ENCODE peak calls at places on chromosomes 2 and 18, in nine cellular contexts. One of them, this sample, is unnamed.

GRCh38 chr2:153873062-153874048 is 1.6 kb downstream of the GALNT13 start:
- DNase-seq in psoas muscle: no peak
- DNase-seq in upper lobe of right lung: peak; percentile 51
- DNase-seq in mucosa of descending colon: peak; percentile 29
- DNase-seq in mammary epithelial cell: no peak
- DNase-seq in endothelial cell of umbilical vein: no peak
- DNase-seq in left lung: peak; percentile 42
- DNase-seq in BE2C: peak; percentile 6
- DNase-seq in cardiac muscle cell: no peak
- DNase-seq in this sample: no peak

GRCh38 chr2:69535739-69536374 is 98.6 kb upstream of the NFU1 start:
- DNase-seq in psoas muscle: no peak
- DNase-seq in upper lobe of right lung: no peak
- DNase-seq in mucosa of descending colon: no peak
- DNase-seq in mammary epithelial cell: no peak
- DNase-seq in endothelial cell of umbilical vein: no peak
- DNase-seq in left lung: no peak
- DNase-seq in BE2C: no peak
- DNase-seq in cardiac muscle cell: no peak
- DNase-seq in this sample: no peak

GRCh38 chr18:29060349-29060748 is 883.4 kb upstream of the CDH2 start:
- DNase-seq in psoas muscle: no peak
- DNase-seq in upper lobe of right lung: no peak
- DNase-seq in mucosa of descending colon: no peak
- DNase-seq in mammary epithelial cell: no peak
- DNase-seq in endothelial cell of umbilical vein: no peak
- DNase-seq in left lung: no peak
- DNase-seq in BE2C: no peak
- DNase-seq in cardiac muscle cell: no peak
- DNase-seq in this sample: no peak

GRCh38 chr2:97678217-97678762 is 8.8 kb downstream of the C2orf92 start:
- DNase-seq in psoas muscle: no peak
- DNase-seq in upper lobe of right lung: no peak
- DNase-seq in mucosa of descending colon: no peak
- DNase-seq in mammary epithelial cell: no peak
- DNase-seq in endothelial cell of umbilical vein: no peak
- DNase-seq in left lung: no peak
- DNase-seq in BE2C: no peak
- DNase-seq in cardiac muscle cell: no peak
- DNase-seq in this sample: no peak

GRCh38 chr2:225173909-225174308 is 131.6 kb upstream of the DOCK10 start:
- DNase-seq in psoas muscle: no peak
- DNase-seq in upper lobe of right lung: no peak
- DNase-seq in mucosa of descending colon: no peak
- DNase-seq in mammary epithelial cell: no peak
- DNase-seq in endothelial cell of umbilical vein: no peak
- DNase-seq in left lung: no peak
- DNase-seq in BE2C: peak; percentile 78
- DNase-seq in cardiac muscle cell: no peak
- DNase-seq in this sample: no peak

GRCh38 chr2:172307800-172308199 is 119.6 kb upstream of the ITGA6 start:
- DNase-seq in psoas muscle: no peak
- DNase-seq in upper lobe of right lung: no peak
- DNase-seq in mucosa of descending colon: no peak
- DNase-seq in mammary epithelial cell: peak; percentile 27
- DNase-seq in endothelial cell of umbilical vein: peak; percentile 94
- DNase-seq in left lung: no peak
- DNase-seq in BE2C: peak; percentile 30
- DNase-seq in cardiac muscle cell: peak; percentile 74
- DNase-seq in this sample: peak; percentile 22

GRCh38 chr2:15799432-15799827 is 140.9 kb upstream of the MYCN start:
- DNase-seq in psoas muscle: no peak
- DNase-seq in upper lobe of right lung: no peak
- DNase-seq in mucosa of descending colon: no peak
- DNase-seq in mammary epithelial cell: peak; percentile 69
- DNase-seq in endothelial cell of umbilical vein: no peak
- DNase-seq in left lung: no peak
- DNase-seq in BE2C: no peak
- DNase-seq in cardiac muscle cell: no peak
- DNase-seq in this sample: peak; percentile 62

GRCh38 chr2:232000439-232000838 is 38.9 kb downstream of the DIS3L2 start:
- DNase-seq in psoas muscle: no peak
- DNase-seq in upper lobe of right lung: no peak
- DNase-seq in mucosa of descending colon: no peak
- DNase-seq in mammary epithelial cell: no peak
- DNase-seq in endothelial cell of umbilical vein: no peak
- DNase-seq in left lung: no peak
- DNase-seq in BE2C: no peak
- DNase-seq in cardiac muscle cell: no peak
- DNase-seq in this sample: no peak

DNA sequence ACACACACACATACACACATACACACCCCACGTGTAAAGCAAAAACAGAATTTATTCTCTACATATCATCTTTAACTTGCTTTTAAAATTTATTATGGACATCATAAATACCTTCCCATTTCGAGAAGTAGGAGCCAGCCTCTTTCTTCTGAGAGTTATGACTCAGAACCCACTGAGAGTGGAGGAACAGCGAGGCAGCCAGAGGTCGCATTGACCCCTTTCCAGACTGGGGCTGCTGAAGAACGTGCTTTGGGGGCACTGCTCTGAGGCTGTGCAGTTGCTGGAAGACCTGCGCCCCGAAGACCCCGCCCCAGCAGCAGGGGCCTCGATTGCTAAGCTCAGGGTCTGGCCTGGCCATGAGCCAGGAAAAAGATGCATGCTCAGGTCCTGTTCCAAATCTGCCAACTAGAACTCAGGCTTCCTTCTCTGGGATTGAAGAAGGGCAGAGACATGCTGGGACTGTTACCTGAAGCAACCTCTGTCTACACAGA is 133.8 kb upstream of the TWIST2 start:
- DNase-seq in psoas muscle: no peak
- DNase-seq in upper lobe of right lung: no peak
- DNase-seq in mucosa of descending colon: no peak
- DNase-seq in mammary epithelial cell: no peak
- DNase-seq in endothelial cell of umbilical vein: no peak
- DNase-seq in left lung: no peak
- DNase-seq in BE2C: no peak
- DNase-seq in cardiac muscle cell: peak; percentile 29
- DNase-seq in this sample: no peak
- TF ChIP-seq CTCF in psoas muscle: no peak
- TF ChIP-seq CTCF in upper lobe of right lung: no peak
- TF ChIP-seq CTCF in mucosa of descending colon: no peak
- TF ChIP-seq CTCF in mammary epithelial cell: no peak
- TF ChIP-seq CTCF in endothelial cell of umbilical vein: no peak
- TF ChIP-seq CTCF in left lung: no peak
- TF ChIP-seq CTCF in BE2C: no peak
- TF ChIP-seq CTCF in cardiac muscle cell: no peak
- TF ChIP-seq CTCF in this sample: no peak

DNA sequence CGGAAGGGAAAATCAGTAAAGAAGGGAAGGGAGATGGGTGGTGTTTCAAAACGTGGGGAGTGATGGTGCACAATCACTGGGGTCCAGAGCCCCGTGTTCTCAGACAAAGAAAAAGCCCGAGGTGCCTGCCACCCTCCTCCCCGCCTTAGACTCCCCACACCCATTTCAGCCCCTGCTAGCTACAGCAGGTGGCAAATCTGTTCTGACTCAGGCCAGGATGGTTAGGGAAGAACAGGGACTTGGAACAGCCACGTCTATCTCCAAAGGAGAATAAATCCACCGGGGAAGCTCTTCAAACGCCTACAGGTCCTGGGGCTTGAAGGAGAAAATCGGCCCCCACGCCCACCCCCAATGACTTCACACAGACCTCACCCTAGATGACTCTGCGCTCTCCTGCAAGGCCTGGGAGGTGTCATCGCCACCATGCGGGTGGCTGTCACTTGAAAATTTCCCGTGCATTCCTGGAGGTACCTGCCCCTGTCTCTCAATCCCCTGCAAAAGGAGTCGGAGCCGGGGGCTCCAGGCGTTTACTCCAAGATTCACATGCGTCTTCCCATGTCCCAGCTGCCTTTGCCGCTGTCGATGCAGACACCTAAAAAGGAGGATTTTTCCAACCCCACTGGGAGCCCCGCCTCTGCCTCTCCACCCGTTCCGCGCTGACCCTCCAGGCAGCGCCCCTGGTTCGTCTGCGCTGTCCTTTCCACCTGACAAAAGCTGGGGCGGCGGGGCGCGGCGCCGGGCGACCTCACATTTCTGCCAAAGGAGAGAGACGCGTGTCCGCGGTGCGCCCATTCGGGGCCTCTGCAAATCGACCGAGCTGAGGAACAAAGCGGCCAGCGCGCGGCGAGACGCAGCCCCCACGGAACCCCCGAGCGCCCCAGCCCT is 834 bp downstream of the REEP1 start:
- DNase-seq in psoas muscle: no peak
- DNase-seq in upper lobe of right lung: no peak
- DNase-seq in mucosa of descending colon: no peak
- DNase-seq in mammary epithelial cell: no peak
- DNase-seq in endothelial cell of umbilical vein: no peak
- DNase-seq in left lung: peak; percentile 81
- DNase-seq in BE2C: peak; percentile 8
- DNase-seq in cardiac muscle cell: no peak
- DNase-seq in this sample: no peak
- H3K4me3 ChIP-seq in psoas muscle: peak overlapping the region; percentile 85
- H3K4me3 ChIP-seq in upper lobe of right lung: peak overlapping the region; percentile 52
- H3K4me3 ChIP-seq in mucosa of descending colon: no peak overlapping the region
- H3K4me3 ChIP-seq in mammary epithelial cell: peak overlapping the region; percentile 19
- H3K4me3 ChIP-seq in endothelial cell of umbilical vein: no peak overlapping the region
- H3K4me3 ChIP-seq in left lung: peak overlapping the region; percentile 28
- H3K4me3 ChIP-seq in BE2C: peak overlapping the region; percentile 43
- H3K4me3 ChIP-seq in cardiac muscle cell: peak overlapping the region; percentile 76
- H3K4me3 ChIP-seq in this sample: no peak overlapping the region

DNA sequence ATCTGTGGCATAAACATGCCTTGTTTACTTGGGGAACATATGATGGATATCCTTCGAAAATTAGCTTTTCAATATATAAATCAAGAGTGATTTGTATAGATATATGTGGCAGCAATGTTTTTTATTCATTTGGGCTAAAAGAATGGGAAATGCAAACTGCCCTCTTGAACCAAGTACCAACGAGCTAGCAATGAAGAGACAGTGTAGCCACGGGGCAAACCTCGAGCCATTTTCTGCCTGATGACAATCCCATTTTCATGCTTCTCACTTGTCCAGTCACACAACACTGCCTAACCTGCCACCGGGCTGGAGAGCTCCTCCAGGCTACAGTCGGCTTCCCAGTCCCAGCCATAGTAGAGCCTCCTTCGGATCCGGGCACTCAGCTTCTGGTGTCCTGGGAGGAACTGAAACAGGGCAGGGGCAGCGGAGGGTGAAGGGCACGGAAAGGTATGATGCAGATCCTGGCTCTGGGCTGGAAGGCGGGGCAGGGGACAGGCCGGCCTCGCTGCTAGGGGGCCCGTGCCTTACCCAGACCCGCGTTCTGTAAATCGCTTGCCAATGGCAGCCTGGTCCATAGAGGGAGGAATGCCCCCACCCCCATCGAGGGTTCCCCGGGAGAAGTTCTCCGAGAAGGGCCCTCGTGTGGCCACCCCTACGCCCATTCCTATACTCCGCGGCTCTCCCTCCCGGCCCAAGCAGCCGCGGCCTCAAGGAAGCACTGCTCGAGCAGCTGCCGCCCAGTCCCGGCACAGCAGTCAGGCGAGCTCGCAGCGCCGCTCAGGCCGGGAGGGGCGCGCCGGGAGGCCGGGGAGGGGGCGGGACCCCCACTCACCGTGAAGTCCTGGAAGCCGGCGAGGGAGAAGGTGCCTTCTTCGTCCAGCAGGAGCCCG is 552 bp downstream of the CNPPD1 start:
- DNase-seq in psoas muscle: peak; percentile 55
- DNase-seq in upper lobe of right lung: peak; percentile 79
- DNase-seq in mucosa of descending colon: peak; percentile 85
- DNase-seq in mammary epithelial cell: peak; percentile 33
- DNase-seq in endothelial cell of umbilical vein: peak; percentile 62
- DNase-seq in left lung: no peak
- DNase-seq in BE2C: peak; percentile 58
- DNase-seq in cardiac muscle cell: peak; percentile 38
- DNase-seq in this sample: peak; percentile 12
- H3K36me3 ChIP-seq in psoas muscle: peaks cover 58% of the 10 kb centered on the region
- H3K36me3 ChIP-seq in upper lobe of right lung: peaks cover 59% of the 10 kb centered on the region
- H3K36me3 ChIP-seq in mucosa of descending colon: peaks cover 4% of the 10 kb centered on the region
- H3K36me3 ChIP-seq in mammary epithelial cell: peaks cover 2% of the 10 kb centered on the region
- H3K36me3 ChIP-seq in endothelial cell of umbilical vein: peaks cover 28% of the 10 kb centered on the region
- H3K36me3 ChIP-seq in left lung: no peaks in the 10 kb centered on the region
- H3K36me3 ChIP-seq in BE2C: peaks cover 12% of the 10 kb centered on the region
- H3K36me3 ChIP-seq in cardiac muscle cell: peaks cover 18% of the 10 kb centered on the region
- H3K36me3 ChIP-seq in this sample: peaks cover 19% of the 10 kb centered on the region

GRCh38 chr2:102444233-102444632 is 21.3 kb downstream of the IL18RAP start:
- DNase-seq in psoas muscle: no peak
- DNase-seq in upper lobe of right lung: no peak
- DNase-seq in mucosa of descending colon: no peak
- DNase-seq in mammary epithelial cell: no peak
- DNase-seq in endothelial cell of umbilical vein: no peak
- DNase-seq in left lung: no peak
- DNase-seq in BE2C: no peak
- DNase-seq in cardiac muscle cell: no peak
- DNase-seq in this sample: no peak

GRCh38 chr2:102446936-102447335 is 24.0 kb downstream of the IL18RAP start:
- DNase-seq in psoas muscle: no peak
- DNase-seq in upper lobe of right lung: no peak
- DNase-seq in mucosa of descending colon: no peak
- DNase-seq in mammary epithelial cell: no peak
- DNase-seq in endothelial cell of umbilical vein: no peak
- DNase-seq in left lung: peak; percentile 44
- DNase-seq in BE2C: no peak
- DNase-seq in cardiac muscle cell: no peak
- DNase-seq in this sample: no peak

GRCh38 chr2:102453497-102453896 is 19.5 kb upstream of the SLC9A4 start:
- DNase-seq in psoas muscle: no peak
- DNase-seq in upper lobe of right lung: no peak
- DNase-seq in mucosa of descending colon: no peak
- DNase-seq in mammary epithelial cell: no peak
- DNase-seq in endothelial cell of umbilical vein: no peak
- DNase-seq in left lung: no peak
- DNase-seq in BE2C: no peak
- DNase-seq in cardiac muscle cell: no peak
- DNase-seq in this sample: no peak

GRCh38 chr2:102451968-102452367 is 21.1 kb upstream of the SLC9A4 start:
- DNase-seq in psoas muscle: no peak
- DNase-seq in upper lobe of right lung: no peak
- DNase-seq in mucosa of descending colon: no peak
- DNase-seq in mammary epithelial cell: no peak
- DNase-seq in endothelial cell of umbilical vein: no peak
- DNase-seq in left lung: no peak
- DNase-seq in BE2C: no peak
- DNase-seq in cardiac muscle cell: peak; percentile 30
- DNase-seq in this sample: no peak

DNA sequence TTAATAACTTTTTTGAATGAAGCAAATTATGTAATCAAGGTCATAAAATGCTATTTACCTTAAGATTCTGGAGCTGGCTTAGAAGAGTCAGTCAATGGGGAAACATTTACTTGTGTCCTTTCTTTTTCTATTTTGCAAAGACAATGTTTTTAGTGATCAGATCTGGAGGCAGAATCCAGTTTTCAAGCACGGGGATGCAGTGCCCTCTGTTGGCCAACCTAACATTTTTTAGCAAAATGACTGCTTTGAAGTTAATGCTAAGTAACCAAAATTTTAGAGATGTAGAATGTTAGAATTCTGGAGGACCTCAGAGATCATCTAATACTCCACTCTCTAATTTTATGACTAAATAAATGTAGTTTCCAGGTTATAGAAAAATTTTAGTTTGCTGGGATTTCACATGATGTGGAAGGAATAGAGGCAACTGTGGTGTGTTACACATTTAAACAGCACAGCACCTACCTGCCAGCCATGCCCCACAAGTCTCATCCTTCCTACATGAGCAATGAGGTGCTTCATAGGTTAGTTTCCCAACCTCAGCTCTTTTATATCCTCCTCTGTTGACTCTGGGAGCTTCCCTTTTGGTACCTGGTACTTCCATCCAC is 23.6 kb upstream of the SLC9A4 start:
- DNase-seq in psoas muscle: peak; percentile 19
- DNase-seq in upper lobe of right lung: no peak
- DNase-seq in mucosa of descending colon: no peak
- DNase-seq in mammary epithelial cell: peak; percentile 28
- DNase-seq in endothelial cell of umbilical vein: peak; percentile 67
- DNase-seq in left lung: no peak
- DNase-seq in BE2C: peak; percentile 13
- DNase-seq in cardiac muscle cell: peak; percentile 76
- DNase-seq in this sample: peak; percentile 41
- TF ChIP-seq CTCF in psoas muscle: peak; percentile 49
- TF ChIP-seq CTCF in upper lobe of right lung: peak; percentile 66
- TF ChIP-seq CTCF in mucosa of descending colon: no peak
- TF ChIP-seq CTCF in mammary epithelial cell: peak; percentile 68
- TF ChIP-seq CTCF in endothelial cell of umbilical vein: peak; percentile 53
- TF ChIP-seq CTCF in left lung: peak; percentile 61
- TF ChIP-seq CTCF in BE2C: peak; percentile 55
- TF ChIP-seq CTCF in cardiac muscle cell: peak; percentile 68
- TF ChIP-seq CTCF in this sample: peak; percentile 56

This sample was measured in bronchial epithelial cell.